ENCODE peak calls at places on chromosomes 6 and 20, in ten cellular contexts. One of them, this sample, is unnamed.

GRCh38 chr6:168136622-168137021 is 57.6 kb upstream of the FRMD1 start:
- DNase-seq in NT2/D1: no peak
- DNase-seq in NCI-H748 treated with DMSO at 0.1 percent for 48 hours: no peak
- DNase-seq in T-helper 1 cell: no peak
- DNase-seq in stimulated activated CD4-positive, alpha-beta T cell treated with anti-CD3 and anti-CD28 coated beads, TNF-alpha, amount 100 ng/mL, for 4 hours: no peak
- DNase-seq in endothelial cell: no peak
- DNase-seq in tibial nerve: no peak
- DNase-seq in NCI-H2227 treated with DMSO at 0.1 percent for 48 hours: no peak
- DNase-seq in NCI-H1105: no peak
- DNase-seq in stimulated activated CD8-positive, alpha-beta memory T cell treated with anti-CD3 and anti-CD28 coated beads, Interleukin-4, amount 100 ng/mL, for 24 hours: no peak
- DNase-seq in this sample: no peak

GRCh38 chr6:124334359-124334758 is 530.7 kb downstream of the NKAIN2 start:
- DNase-seq in NT2/D1: no peak
- DNase-seq in NCI-H748 treated with DMSO at 0.1 percent for 48 hours: no peak
- DNase-seq in T-helper 1 cell: no peak
- DNase-seq in stimulated activated CD4-positive, alpha-beta T cell treated with anti-CD3 and anti-CD28 coated beads, TNF-alpha, amount 100 ng/mL, for 4 hours: no peak
- DNase-seq in endothelial cell: no peak
- DNase-seq in tibial nerve: no peak
- DNase-seq in NCI-H2227 treated with DMSO at 0.1 percent for 48 hours: no peak
- DNase-seq in NCI-H1105: no peak
- DNase-seq in stimulated activated CD8-positive, alpha-beta memory T cell treated with anti-CD3 and anti-CD28 coated beads, Interleukin-4, amount 100 ng/mL, for 24 hours: no peak
- DNase-seq in this sample: no peak

GRCh38 chr6:2733324-2733723 is 17.4 kb downstream of the MYLK4 start:
- DNase-seq in NT2/D1: no peak
- DNase-seq in NCI-H748 treated with DMSO at 0.1 percent for 48 hours: no peak
- DNase-seq in T-helper 1 cell: no peak
- DNase-seq in stimulated activated CD4-positive, alpha-beta T cell treated with anti-CD3 and anti-CD28 coated beads, TNF-alpha, amount 100 ng/mL, for 4 hours: no peak
- DNase-seq in endothelial cell: no peak
- DNase-seq in tibial nerve: peak; percentile 47
- DNase-seq in NCI-H2227 treated with DMSO at 0.1 percent for 48 hours: no peak
- DNase-seq in NCI-H1105: no peak
- DNase-seq in stimulated activated CD8-positive, alpha-beta memory T cell treated with anti-CD3 and anti-CD28 coated beads, Interleukin-4, amount 100 ng/mL, for 24 hours: peak; percentile 9
- DNase-seq in this sample: no peak

GRCh38 chr6:39932386-39932785 is 1.9 kb downstream of the MOCS1 start:
- DNase-seq in NT2/D1: no peak
- DNase-seq in NCI-H748 treated with DMSO at 0.1 percent for 48 hours: no peak
- DNase-seq in T-helper 1 cell: no peak
- DNase-seq in stimulated activated CD4-positive, alpha-beta T cell treated with anti-CD3 and anti-CD28 coated beads, TNF-alpha, amount 100 ng/mL, for 4 hours: no peak
- DNase-seq in endothelial cell: no peak
- DNase-seq in tibial nerve: no peak
- DNase-seq in NCI-H2227 treated with DMSO at 0.1 percent for 48 hours: no peak
- DNase-seq in NCI-H1105: no peak
- DNase-seq in stimulated activated CD8-positive, alpha-beta memory T cell treated with anti-CD3 and anti-CD28 coated beads, Interleukin-4, amount 100 ng/mL, for 24 hours: no peak
- DNase-seq in this sample: no peak

GRCh38 chr6:1630771-1631217 is 21.1 kb downstream of the FOXC1 start:
- DNase-seq in NT2/D1: no peak
- DNase-seq in NCI-H748 treated with DMSO at 0.1 percent for 48 hours: no peak
- DNase-seq in T-helper 1 cell: no peak
- DNase-seq in stimulated activated CD4-positive, alpha-beta T cell treated with anti-CD3 and anti-CD28 coated beads, TNF-alpha, amount 100 ng/mL, for 4 hours: no peak
- DNase-seq in endothelial cell: no peak
- DNase-seq in tibial nerve: no peak
- DNase-seq in NCI-H2227 treated with DMSO at 0.1 percent for 48 hours: no peak
- DNase-seq in NCI-H1105: no peak
- DNase-seq in stimulated activated CD8-positive, alpha-beta memory T cell treated with anti-CD3 and anti-CD28 coated beads, Interleukin-4, amount 100 ng/mL, for 24 hours: no peak
- DNase-seq in this sample: no peak

GRCh38 chr6:146224988-146225387 is 196.1 kb downstream of the GRM1 start:
- DNase-seq in NT2/D1: no peak
- DNase-seq in NCI-H748 treated with DMSO at 0.1 percent for 48 hours: no peak
- DNase-seq in T-helper 1 cell: no peak
- DNase-seq in stimulated activated CD4-positive, alpha-beta T cell treated with anti-CD3 and anti-CD28 coated beads, TNF-alpha, amount 100 ng/mL, for 4 hours: no peak
- DNase-seq in endothelial cell: no peak
- DNase-seq in tibial nerve: no peak
- DNase-seq in NCI-H2227 treated with DMSO at 0.1 percent for 48 hours: no peak
- DNase-seq in NCI-H1105: no peak
- DNase-seq in stimulated activated CD8-positive, alpha-beta memory T cell treated with anti-CD3 and anti-CD28 coated beads, Interleukin-4, amount 100 ng/mL, for 24 hours: no peak
- DNase-seq in this sample: no peak

GRCh38 chr20:45312241-45312640 is 4.1 kb upstream of the MATN4 start:
- DNase-seq in NT2/D1: no peak
- DNase-seq in NCI-H748 treated with DMSO at 0.1 percent for 48 hours: no peak
- DNase-seq in T-helper 1 cell: no peak
- DNase-seq in stimulated activated CD4-positive, alpha-beta T cell treated with anti-CD3 and anti-CD28 coated beads, TNF-alpha, amount 100 ng/mL, for 4 hours: no peak
- DNase-seq in endothelial cell: no peak
- DNase-seq in tibial nerve: no peak
- DNase-seq in NCI-H2227 treated with DMSO at 0.1 percent for 48 hours: no peak
- DNase-seq in NCI-H1105: no peak
- DNase-seq in stimulated activated CD8-positive, alpha-beta memory T cell treated with anti-CD3 and anti-CD28 coated beads, Interleukin-4, amount 100 ng/mL, for 24 hours: no peak
- DNase-seq in this sample: no peak

GRCh38 chr6:42402184-42402583 is 49.5 kb downstream of the TRERF1 start:
- DNase-seq in NT2/D1: no peak
- DNase-seq in NCI-H748 treated with DMSO at 0.1 percent for 48 hours: no peak
- DNase-seq in T-helper 1 cell: no peak
- DNase-seq in stimulated activated CD4-positive, alpha-beta T cell treated with anti-CD3 and anti-CD28 coated beads, TNF-alpha, amount 100 ng/mL, for 4 hours: no peak
- DNase-seq in endothelial cell: no peak
- DNase-seq in tibial nerve: no peak
- DNase-seq in NCI-H2227 treated with DMSO at 0.1 percent for 48 hours: no peak
- DNase-seq in NCI-H1105: no peak
- DNase-seq in stimulated activated CD8-positive, alpha-beta memory T cell treated with anti-CD3 and anti-CD28 coated beads, Interleukin-4, amount 100 ng/mL, for 24 hours: peak; percentile 44
- DNase-seq in this sample: no peak

GRCh38 chr6:3356056-3356823 is 97.5 kb downstream of the PSMG4 start:
- DNase-seq in NT2/D1: no peak
- DNase-seq in NCI-H748 treated with DMSO at 0.1 percent for 48 hours: peak; percentile 18
- DNase-seq in T-helper 1 cell: peak; percentile 35
- DNase-seq in stimulated activated CD4-positive, alpha-beta T cell treated with anti-CD3 and anti-CD28 coated beads, TNF-alpha, amount 100 ng/mL, for 4 hours: peak; percentile 27
- DNase-seq in endothelial cell: peak; percentile 52
- DNase-seq in tibial nerve: peak; percentile 78
- DNase-seq in NCI-H2227 treated with DMSO at 0.1 percent for 48 hours: peak; percentile 84
- DNase-seq in NCI-H1105: peak; percentile 65
- DNase-seq in stimulated activated CD8-positive, alpha-beta memory T cell treated with anti-CD3 and anti-CD28 coated beads, Interleukin-4, amount 100 ng/mL, for 24 hours: peak; percentile 34
- DNase-seq in this sample: peak; percentile 72

GRCh38 chr6:136244061-136244616 is 6.0 kb downstream of the MTFR2 start:
- DNase-seq in NT2/D1: no peak
- DNase-seq in NCI-H748 treated with DMSO at 0.1 percent for 48 hours: no peak
- DNase-seq in T-helper 1 cell: no peak
- DNase-seq in stimulated activated CD4-positive, alpha-beta T cell treated with anti-CD3 and anti-CD28 coated beads, TNF-alpha, amount 100 ng/mL, for 4 hours: no peak
- DNase-seq in endothelial cell: no peak
- DNase-seq in tibial nerve: no peak
- DNase-seq in NCI-H2227 treated with DMSO at 0.1 percent for 48 hours: no peak
- DNase-seq in NCI-H1105: no peak
- DNase-seq in stimulated activated CD8-positive, alpha-beta memory T cell treated with anti-CD3 and anti-CD28 coated beads, Interleukin-4, amount 100 ng/mL, for 24 hours: no peak
- DNase-seq in this sample: no peak

GRCh38 chr20:23702021-23702420 is 13.2 kb upstream of the CST4 start:
- DNase-seq in NT2/D1: no peak
- DNase-seq in NCI-H748 treated with DMSO at 0.1 percent for 48 hours: no peak
- DNase-seq in T-helper 1 cell: no peak
- DNase-seq in stimulated activated CD4-positive, alpha-beta T cell treated with anti-CD3 and anti-CD28 coated beads, TNF-alpha, amount 100 ng/mL, for 4 hours: no peak
- DNase-seq in endothelial cell: no peak
- DNase-seq in tibial nerve: no peak
- DNase-seq in NCI-H2227 treated with DMSO at 0.1 percent for 48 hours: no peak
- DNase-seq in NCI-H1105: no peak
- DNase-seq in stimulated activated CD8-positive, alpha-beta memory T cell treated with anti-CD3 and anti-CD28 coated beads, Interleukin-4, amount 100 ng/mL, for 24 hours: no peak
- DNase-seq in this sample: no peak

GRCh38 chr20:13118676-13119075 is 102.4 kb upstream of the ISM1 start:
- DNase-seq in NT2/D1: no peak
- DNase-seq in NCI-H748 treated with DMSO at 0.1 percent for 48 hours: no peak
- DNase-seq in T-helper 1 cell: no peak
- DNase-seq in stimulated activated CD4-positive, alpha-beta T cell treated with anti-CD3 and anti-CD28 coated beads, TNF-alpha, amount 100 ng/mL, for 4 hours: no peak
- DNase-seq in endothelial cell: no peak
- DNase-seq in tibial nerve: no peak
- DNase-seq in NCI-H2227 treated with DMSO at 0.1 percent for 48 hours: no peak
- DNase-seq in NCI-H1105: no peak
- DNase-seq in stimulated activated CD8-positive, alpha-beta memory T cell treated with anti-CD3 and anti-CD28 coated beads, Interleukin-4, amount 100 ng/mL, for 24 hours: no peak
- DNase-seq in this sample: no peak

GRCh38 chr6:74840953-74841352 is 364.9 kb downstream of the COL12A1 start:
- DNase-seq in NT2/D1: no peak
- DNase-seq in NCI-H748 treated with DMSO at 0.1 percent for 48 hours: no peak
- DNase-seq in T-helper 1 cell: no peak
- DNase-seq in stimulated activated CD4-positive, alpha-beta T cell treated with anti-CD3 and anti-CD28 coated beads, TNF-alpha, amount 100 ng/mL, for 4 hours: no peak
- DNase-seq in endothelial cell: no peak
- DNase-seq in tibial nerve: no peak
- DNase-seq in NCI-H2227 treated with DMSO at 0.1 percent for 48 hours: no peak
- DNase-seq in NCI-H1105: no peak
- DNase-seq in stimulated activated CD8-positive, alpha-beta memory T cell treated with anti-CD3 and anti-CD28 coated beads, Interleukin-4, amount 100 ng/mL, for 24 hours: no peak
- DNase-seq in this sample: no peak

GRCh38 chr6:71190809-71191208 is 97.8 kb upstream of the OGFRL1 start:
- DNase-seq in NT2/D1: no peak
- DNase-seq in NCI-H748 treated with DMSO at 0.1 percent for 48 hours: peak; percentile 23
- DNase-seq in T-helper 1 cell: no peak
- DNase-seq in stimulated activated CD4-positive, alpha-beta T cell treated with anti-CD3 and anti-CD28 coated beads, TNF-alpha, amount 100 ng/mL, for 4 hours: no peak
- DNase-seq in endothelial cell: no peak
- DNase-seq in tibial nerve: no peak
- DNase-seq in NCI-H2227 treated with DMSO at 0.1 percent for 48 hours: peak; percentile 41
- DNase-seq in NCI-H1105: no peak
- DNase-seq in stimulated activated CD8-positive, alpha-beta memory T cell treated with anti-CD3 and anti-CD28 coated beads, Interleukin-4, amount 100 ng/mL, for 24 hours: no peak
- DNase-seq in this sample: no peak

GRCh38 chr20:47749367-47749766 is 35.9 kb downstream of the SULF2 start:
- DNase-seq in NT2/D1: no peak
- DNase-seq in NCI-H748 treated with DMSO at 0.1 percent for 48 hours: no peak
- DNase-seq in T-helper 1 cell: no peak
- DNase-seq in stimulated activated CD4-positive, alpha-beta T cell treated with anti-CD3 and anti-CD28 coated beads, TNF-alpha, amount 100 ng/mL, for 4 hours: no peak
- DNase-seq in endothelial cell: no peak
- DNase-seq in tibial nerve: peak; percentile 63
- DNase-seq in NCI-H2227 treated with DMSO at 0.1 percent for 48 hours: no peak
- DNase-seq in NCI-H1105: no peak
- DNase-seq in stimulated activated CD8-positive, alpha-beta memory T cell treated with anti-CD3 and anti-CD28 coated beads, Interleukin-4, amount 100 ng/mL, for 24 hours: no peak
- DNase-seq in this sample: no peak

GRCh38 chr20:52196845-52197244 is 5.3 kb upstream of the ZFP64 start:
- DNase-seq in NT2/D1: no peak
- DNase-seq in NCI-H748 treated with DMSO at 0.1 percent for 48 hours: no peak
- DNase-seq in T-helper 1 cell: no peak
- DNase-seq in stimulated activated CD4-positive, alpha-beta T cell treated with anti-CD3 and anti-CD28 coated beads, TNF-alpha, amount 100 ng/mL, for 4 hours: no peak
- DNase-seq in endothelial cell: no peak
- DNase-seq in tibial nerve: no peak
- DNase-seq in NCI-H2227 treated with DMSO at 0.1 percent for 48 hours: no peak
- DNase-seq in NCI-H1105: no peak
- DNase-seq in stimulated activated CD8-positive, alpha-beta memory T cell treated with anti-CD3 and anti-CD28 coated beads, Interleukin-4, amount 100 ng/mL, for 24 hours: no peak
- DNase-seq in this sample: no peak

GRCh38 chr20:48697845-48698491 is 129.8 kb downstream of the PREX1 start:
- DNase-seq in NT2/D1: no peak
- DNase-seq in NCI-H748 treated with DMSO at 0.1 percent for 48 hours: no peak
- DNase-seq in T-helper 1 cell: no peak
- DNase-seq in stimulated activated CD4-positive, alpha-beta T cell treated with anti-CD3 and anti-CD28 coated beads, TNF-alpha, amount 100 ng/mL, for 4 hours: no peak
- DNase-seq in endothelial cell: no peak
- DNase-seq in tibial nerve: peak; percentile 31
- DNase-seq in NCI-H2227 treated with DMSO at 0.1 percent for 48 hours: peak; percentile 66
- DNase-seq in NCI-H1105: peak; percentile 88
- DNase-seq in stimulated activated CD8-positive, alpha-beta memory T cell treated with anti-CD3 and anti-CD28 coated beads, Interleukin-4, amount 100 ng/mL, for 24 hours: no peak
- DNase-seq in this sample: no peak

GRCh38 chr6:146868671-146869209 is 270.0 kb downstream of the ADGB start:
- DNase-seq in NT2/D1: no peak
- DNase-seq in NCI-H748 treated with DMSO at 0.1 percent for 48 hours: no peak
- DNase-seq in T-helper 1 cell: no peak
- DNase-seq in stimulated activated CD4-positive, alpha-beta T cell treated with anti-CD3 and anti-CD28 coated beads, TNF-alpha, amount 100 ng/mL, for 4 hours: no peak
- DNase-seq in endothelial cell: no peak
- DNase-seq in tibial nerve: no peak
- DNase-seq in NCI-H2227 treated with DMSO at 0.1 percent for 48 hours: no peak
- DNase-seq in NCI-H1105: no peak
- DNase-seq in stimulated activated CD8-positive, alpha-beta memory T cell treated with anti-CD3 and anti-CD28 coated beads, Interleukin-4, amount 100 ng/mL, for 24 hours: no peak
- DNase-seq in this sample: no peak

GRCh38 chr20:3820048-3820900 is at the start of gene AP5S1:
- DNase-seq in NT2/D1: peak; percentile 97
- DNase-seq in NCI-H748 treated with DMSO at 0.1 percent for 48 hours: peak; percentile 97
- DNase-seq in T-helper 1 cell: peak; percentile 82
- DNase-seq in stimulated activated CD4-positive, alpha-beta T cell treated with anti-CD3 and anti-CD28 coated beads, TNF-alpha, amount 100 ng/mL, for 4 hours: peak; percentile 80
- DNase-seq in endothelial cell: peak; percentile 96
- DNase-seq in tibial nerve: peak; percentile 97
- DNase-seq in NCI-H2227 treated with DMSO at 0.1 percent for 48 hours: peak; percentile 98
- DNase-seq in NCI-H1105: peak; percentile 93
- DNase-seq in stimulated activated CD8-positive, alpha-beta memory T cell treated with anti-CD3 and anti-CD28 coated beads, Interleukin-4, amount 100 ng/mL, for 24 hours: peak; percentile 90
- DNase-seq in this sample: peak; percentile 98

GRCh38 chr20:58754584-58754983 is 62.0 kb downstream of the NPEPL1 start:
- DNase-seq in NT2/D1: no peak
- DNase-seq in NCI-H748 treated with DMSO at 0.1 percent for 48 hours: no peak
- DNase-seq in T-helper 1 cell: no peak
- DNase-seq in stimulated activated CD4-positive, alpha-beta T cell treated with anti-CD3 and anti-CD28 coated beads, TNF-alpha, amount 100 ng/mL, for 4 hours: no peak
- DNase-seq in endothelial cell: no peak
- DNase-seq in tibial nerve: no peak
- DNase-seq in NCI-H2227 treated with DMSO at 0.1 percent for 48 hours: no peak
- DNase-seq in NCI-H1105: no peak
- DNase-seq in stimulated activated CD8-positive, alpha-beta memory T cell treated with anti-CD3 and anti-CD28 coated beads, Interleukin-4, amount 100 ng/mL, for 24 hours: no peak
- DNase-seq in this sample: no peak

GRCh38 chr6:132479131-132479530 is 33.8 kb downstream of the STX7 start:
- DNase-seq in NT2/D1: no peak
- DNase-seq in NCI-H748 treated with DMSO at 0.1 percent for 48 hours: no peak
- DNase-seq in T-helper 1 cell: no peak
- DNase-seq in stimulated activated CD4-positive, alpha-beta T cell treated with anti-CD3 and anti-CD28 coated beads, TNF-alpha, amount 100 ng/mL, for 4 hours: no peak
- DNase-seq in endothelial cell: no peak
- DNase-seq in tibial nerve: no peak
- DNase-seq in NCI-H2227 treated with DMSO at 0.1 percent for 48 hours: no peak
- DNase-seq in NCI-H1105: no peak
- DNase-seq in stimulated activated CD8-positive, alpha-beta memory T cell treated with anti-CD3 and anti-CD28 coated beads, Interleukin-4, amount 100 ng/mL, for 24 hours: no peak
- DNase-seq in this sample: no peak

GRCh38 chr6:140809694-140810101 is 1323.0 kb upstream of the GJE1 start:
- DNase-seq in NT2/D1: no peak
- DNase-seq in NCI-H748 treated with DMSO at 0.1 percent for 48 hours: no peak
- DNase-seq in T-helper 1 cell: no peak
- DNase-seq in stimulated activated CD4-positive, alpha-beta T cell treated with anti-CD3 and anti-CD28 coated beads, TNF-alpha, amount 100 ng/mL, for 4 hours: no peak
- DNase-seq in endothelial cell: no peak
- DNase-seq in tibial nerve: no peak
- DNase-seq in NCI-H2227 treated with DMSO at 0.1 percent for 48 hours: no peak
- DNase-seq in NCI-H1105: no peak
- DNase-seq in stimulated activated CD8-positive, alpha-beta memory T cell treated with anti-CD3 and anti-CD28 coated beads, Interleukin-4, amount 100 ng/mL, for 24 hours: no peak
- DNase-seq in this sample: no peak

GRCh38 chr20:49697071-49697470 is 16.6 kb downstream of the B4GALT5 start:
- DNase-seq in NT2/D1: no peak
- DNase-seq in NCI-H748 treated with DMSO at 0.1 percent for 48 hours: no peak
- DNase-seq in T-helper 1 cell: no peak
- DNase-seq in stimulated activated CD4-positive, alpha-beta T cell treated with anti-CD3 and anti-CD28 coated beads, TNF-alpha, amount 100 ng/mL, for 4 hours: no peak
- DNase-seq in endothelial cell: no peak
- DNase-seq in tibial nerve: no peak
- DNase-seq in NCI-H2227 treated with DMSO at 0.1 percent for 48 hours: no peak
- DNase-seq in NCI-H1105: peak; percentile 85
- DNase-seq in stimulated activated CD8-positive, alpha-beta memory T cell treated with anti-CD3 and anti-CD28 coated beads, Interleukin-4, amount 100 ng/mL, for 24 hours: no peak
- DNase-seq in this sample: no peak

GRCh38 chr6:20846602-20847028 is 312.4 kb downstream of the CDKAL1 start:
- DNase-seq in NT2/D1: no peak
- DNase-seq in NCI-H748 treated with DMSO at 0.1 percent for 48 hours: no peak
- DNase-seq in T-helper 1 cell: no peak
- DNase-seq in stimulated activated CD4-positive, alpha-beta T cell treated with anti-CD3 and anti-CD28 coated beads, TNF-alpha, amount 100 ng/mL, for 4 hours: no peak
- DNase-seq in endothelial cell: no peak
- DNase-seq in tibial nerve: no peak
- DNase-seq in NCI-H2227 treated with DMSO at 0.1 percent for 48 hours: no peak
- DNase-seq in NCI-H1105: no peak
- DNase-seq in stimulated activated CD8-positive, alpha-beta memory T cell treated with anti-CD3 and anti-CD28 coated beads, Interleukin-4, amount 100 ng/mL, for 24 hours: no peak
- DNase-seq in this sample: no peak

GRCh38 chr20:3194617-3195280 is 9.7 kb downstream of the DDRGK1 start:
- DNase-seq in NT2/D1: no peak
- DNase-seq in NCI-H748 treated with DMSO at 0.1 percent for 48 hours: no peak
- DNase-seq in T-helper 1 cell: no peak
- DNase-seq in stimulated activated CD4-positive, alpha-beta T cell treated with anti-CD3 and anti-CD28 coated beads, TNF-alpha, amount 100 ng/mL, for 4 hours: no peak
- DNase-seq in endothelial cell: no peak
- DNase-seq in tibial nerve: no peak
- DNase-seq in NCI-H2227 treated with DMSO at 0.1 percent for 48 hours: no peak
- DNase-seq in NCI-H1105: no peak
- DNase-seq in stimulated activated CD8-positive, alpha-beta memory T cell treated with anti-CD3 and anti-CD28 coated beads, Interleukin-4, amount 100 ng/mL, for 24 hours: no peak
- DNase-seq in this sample: no peak

GRCh38 chr6:3869632-3870527 is 20.7 kb downstream of the FAM50B start:
- DNase-seq in NT2/D1: no peak
- DNase-seq in NCI-H748 treated with DMSO at 0.1 percent for 48 hours: no peak
- DNase-seq in T-helper 1 cell: no peak
- DNase-seq in stimulated activated CD4-positive, alpha-beta T cell treated with anti-CD3 and anti-CD28 coated beads, TNF-alpha, amount 100 ng/mL, for 4 hours: no peak
- DNase-seq in endothelial cell: no peak
- DNase-seq in tibial nerve: no peak
- DNase-seq in NCI-H2227 treated with DMSO at 0.1 percent for 48 hours: no peak
- DNase-seq in NCI-H1105: no peak
- DNase-seq in stimulated activated CD8-positive, alpha-beta memory T cell treated with anti-CD3 and anti-CD28 coated beads, Interleukin-4, amount 100 ng/mL, for 24 hours: no peak
- DNase-seq in this sample: no peak

GRCh38 chr20:44409132-44409600 is 53.7 kb downstream of the HNF4A start:
- DNase-seq in NT2/D1: no peak
- DNase-seq in NCI-H748 treated with DMSO at 0.1 percent for 48 hours: no peak
- DNase-seq in T-helper 1 cell: no peak
- DNase-seq in stimulated activated CD4-positive, alpha-beta T cell treated with anti-CD3 and anti-CD28 coated beads, TNF-alpha, amount 100 ng/mL, for 4 hours: no peak
- DNase-seq in endothelial cell: no peak
- DNase-seq in tibial nerve: peak; percentile 21
- DNase-seq in NCI-H2227 treated with DMSO at 0.1 percent for 48 hours: no peak
- DNase-seq in NCI-H1105: no peak
- DNase-seq in stimulated activated CD8-positive, alpha-beta memory T cell treated with anti-CD3 and anti-CD28 coated beads, Interleukin-4, amount 100 ng/mL, for 24 hours: no peak
- DNase-seq in this sample: no peak

GRCh38 chr6:139891471-139891870 is 517.0 kb upstream of the CITED2 start:
- DNase-seq in NT2/D1: no peak
- DNase-seq in NCI-H748 treated with DMSO at 0.1 percent for 48 hours: no peak
- DNase-seq in T-helper 1 cell: no peak
- DNase-seq in stimulated activated CD4-positive, alpha-beta T cell treated with anti-CD3 and anti-CD28 coated beads, TNF-alpha, amount 100 ng/mL, for 4 hours: no peak
- DNase-seq in endothelial cell: no peak
- DNase-seq in tibial nerve: no peak
- DNase-seq in NCI-H2227 treated with DMSO at 0.1 percent for 48 hours: no peak
- DNase-seq in NCI-H1105: no peak
- DNase-seq in stimulated activated CD8-positive, alpha-beta memory T cell treated with anti-CD3 and anti-CD28 coated beads, Interleukin-4, amount 100 ng/mL, for 24 hours: no peak
- DNase-seq in this sample: no peak